ENCODE peak calls at places on chromosomes 12 and 14, in six cellular contexts. N is brain microvascular endothelial cell, S is GDM1, B is pancreas, O is heart right ventricle, L is mesothelial cell of epicardium. A is an unnamed sample.
A peak's percentile ranks its signal among the peaks of the same experiment; 100 is the strongest.

GRCh38 chr12:79618848-79619404 is 71.8 kb downstream of the PAWR start:
- DNase-seq in S (no peak), L (no peak), N (peak; percentile 77), B (no peak), O (no peak), A (no peak)

GRCh38 chr12:402127-402456 is 648 bp downstream of the CCDC77 start:
- DNase-seq in L (no peak), N (peak; percentile 22), B (no peak), O (no peak), S (no peak), A (no peak)

GRCh38 chr14:81147140-81147897 is 73.4 kb downstream of the GTF2A1 start:
- DNase-seq in L (no peak), O (no peak), S (no peak), B (no peak), N (no peak), A (no peak)

GRCh38 chr12:56040151-56040550 is 1.6 kb upstream of the RPS26 start:
- DNase-seq in S (no peak), B (no peak), N (no peak), L (no peak), O (no peak), A (no peak)

GRCh38 chr12:19186722-19187661 is 57.5 kb downstream of the PLEKHA5 start:
- DNase-seq in N (no peak), B (no peak), L (no peak), S (no peak), O (no peak), A (peak; percentile 23)

GRCh38 chr12:990308-990648 is 745 bp upstream of the ERC1 start:
- DNase-seq in L (peak; percentile 30), O (peak; percentile 64), S (no peak), B (peak; percentile 68), N (peak; percentile 50), A (peak; percentile 51)

GRCh38 chr12:108717243-108717642 is 14.1 kb downstream of the CORO1C start:
- DNase-seq in N (no peak), S (no peak), B (no peak), O (no peak), L (no peak), A (no peak)

GRCh38 chr12:94109154-94109553 is 39.2 kb upstream of the PLXNC1 start:
- DNase-seq in B (no peak), L (no peak), N (peak; percentile 71), S (no peak), O (no peak), A (peak; percentile 29)

GRCh38 chr14:54909763-54910162 is 7.1 kb upstream of the GCH1 start:
- DNase-seq in B (no peak), O (no peak), S (no peak), N (no peak), L (no peak), A (no peak)

GRCh38 chr14:41362134-41362533 is 244.5 kb upstream of the LRFN5 start:
- DNase-seq in S (no peak), N (no peak), O (no peak), L (no peak), B (no peak), A (no peak)

GRCh38 chr12:104733717-104734175 is 224.3 kb downstream of the SLC41A2 start:
- DNase-seq in S (no peak), O (no peak), L (no peak), B (no peak), N (no peak), A (peak; percentile 38)

GRCh38 chr14:92471919-92472318 is 41.7 kb upstream of the RIN3 start:
- DNase-seq in O (no peak), S (no peak), L (no peak), N (peak; percentile 73), B (no peak), A (no peak)

GRCh38 chr12:88111074-88111652 is 30.7 kb downstream of the CEP290 start:
- DNase-seq in L (no peak), S (no peak), B (no peak), O (no peak), N (no peak), A (peak; percentile 21)

GRCh38 chr12:132724506-132725220 is 14.0 kb downstream of the PGAM5 start:
- DNase-seq in O (no peak), L (no peak), B (no peak), N (no peak), S (no peak), A (no peak)

GRCh38 chr12:95277139-95277538 is 59.5 kb downstream of the VEZT start:
- DNase-seq in O (no peak), S (no peak), N (peak; percentile 65), L (no peak), B (no peak), A (no peak)

GRCh38 chr12:57460457-57461325 is 1.1 kb downstream of the GLI1 start:
- DNase-seq in L (no peak), B (no peak), O (no peak), N (no peak), S (no peak), A (peak; percentile 60)

GRCh38 chr12:50620050-50620974 is 115.5 kb downstream of the DIP2B start:
- DNase-seq in O (no peak), S (no peak), L (no peak), N (peak; percentile 94), B (no peak), A (no peak)

GRCh38 chr12:68034567-68034966 is 45.3 kb downstream of the IFNG-AS1 start:
- DNase-seq in S (no peak), N (no peak), B (no peak), L (no peak), O (no peak), A (no peak)

GRCh38 chr14:74508844-74509428 is 15.4 kb downstream of the ISCA2 start:
- DNase-seq in B (no peak), O (no peak), L (no peak), N (no peak), S (no peak), A (no peak)

GRCh38 chr12:106586803-106587684 is 4.2 kb downstream of the RFX4 start:
- DNase-seq in S (no peak), B (no peak), L (no peak), N (no peak), O (no peak), A (no peak)

GRCh38 chr12:42325776-42326465 is at the start of the genes PPHLN1 and ZCRB1:
- DNase-seq in S (peak; percentile 71), B (peak; percentile 79), O (peak; percentile 81), N (peak; percentile 63), L (peak; percentile 65), A (peak; percentile 80)

GRCh38 chr14:63486729-63487128 is 56.4 kb downstream of the PPP2R5E start:
- DNase-seq in B (no peak), O (no peak), N (no peak), S (no peak), L (no peak), A (no peak)

GRCh38 chr12:107449891-107450290 is 235.7 kb upstream of the PWP1 start:
- DNase-seq in N (peak; percentile 16), S (no peak), L (no peak), B (no peak), O (no peak), A (no peak)

GRCh38 chr14:27015046-27015445 is 417.2 kb upstream of the NOVA1 start:
- DNase-seq in N (no peak), L (no peak), B (no peak), O (no peak), S (no peak), A (no peak)

GRCh38 chr14:83483063-83483462 is 1949.4 kb upstream of the SEL1L start:
- DNase-seq in S (no peak), N (peak; percentile 57), O (no peak), B (no peak), L (no peak), A (no peak)

GRCh38 chr12:123034022-123034541 is 53.6 kb downstream of the ARL6IP4 start:
- DNase-seq in O (no peak), B (no peak), L (no peak), N (no peak), S (peak; percentile 92), A (no peak)

GRCh38 chr12:25903603-25904245 is 54.8 kb upstream of the RASSF8 start:
- DNase-seq in N (no peak), O (no peak), B (no peak), L (no peak), S (no peak), A (no peak)

GRCh38 chr12:105214670-105215375 is 21.2 kb downstream of the APPL2 start:
- DNase-seq in S (no peak), N (no peak), B (no peak), L (no peak), O (no peak), A (no peak)

GRCh38 chr14:95078841-95079240 is 78.5 kb downstream of the DICER1 start:
- DNase-seq in B (no peak), N (no peak), L (no peak), O (no peak), S (no peak), A (no peak)

GRCh38 chr12:91507754-91508153 is 325.1 kb upstream of the DCN start:
- DNase-seq in L (no peak), S (no peak), N (peak; percentile 80), O (no peak), B (no peak), A (no peak)

GRCh38 chr12:101783150-101783549 is 43.9 kb upstream of the SYCP3 start:
- DNase-seq in L (no peak), B (no peak), O (no peak), N (peak; percentile 13), S (no peak), A (no peak)

GRCh38 chr14:64112859-64113258 is 181.3 kb downstream of the ESR2 start:
- DNase-seq in O (no peak), N (no peak), S (no peak), L (no peak), B (peak; percentile 75), A (no peak)

GRCh38 chr14:77004711-77005460 is 23.6 kb downstream of the IRF2BPL start:
- DNase-seq in L (no peak), S (no peak), B (no peak), N (no peak), O (no peak), A (no peak)

GRCh38 chr12:114189266-114189665 is 216.7 kb downstream of the TBX5 start:
- DNase-seq in N (no peak), B (no peak), O (no peak), S (no peak), L (no peak), A (no peak)

GRCh38 chr12:120292661-120293531 is at the start of gene RNU4-1:
- DNase-seq in N (peak; percentile 93), B (peak; percentile 72), S (peak; percentile 85), O (peak; percentile 81), L (no peak), A (peak; percentile 52)

GRCh38 chr14:49677643-49678042 is 10.4 kb downstream of the POLE2 start:
- DNase-seq in B (no peak), L (no peak), S (no peak), N (no peak), O (no peak), A (no peak)

GRCh38 chr12:108950991-108951739 is 69.7 kb downstream of the SVOP start:
- DNase-seq in L (peak; percentile 38), N (peak; percentile 61), S (peak; percentile 48), O (peak; percentile 63), B (peak; percentile 64), A (peak; percentile 59)